ENCODE peak calls at places on chromosomes 1 and 21, in six cellular contexts. S, K, W, T, J and E are unnamed samples.

GRCh38 chr1:205147191-205147590 is 25.4 kb upstream of the RBBP5 start:
- DNase-seq in S (no peak), K (no peak), W (no peak), T (no peak), J (no peak), E (no peak)

GRCh38 chr1:170307426-170307825 is 161.7 kb downstream of the NTMT2 start:
- DNase-seq in S (no peak), K (no peak), W (no peak), T (no peak), J (no peak), E (no peak)

GRCh38 chr1:147099192-147099591 is 73.1 kb downstream of the PRKAB2 start:
- DNase-seq in S (no peak), K (no peak), W (no peak), T (no peak), J (no peak), E (no peak)

GRCh38 chr21:32951041-32951440 is 74.7 kb upstream of the OLIG2 start:
- DNase-seq in S (no peak), K (no peak), W (no peak), T (no peak), J (no peak), E (no peak)

GRCh38 chr1:10528066-10529014 is 53.6 kb downstream of the PEX14 start:
- DNase-seq in S (no peak), K (no peak), W (no peak), T (no peak), J (peak; percentile 52), E (no peak)

GRCh38 chr1:234842726-234843641 is 233.0 kb upstream of the IRF2BP2 start:
- DNase-seq in S (no peak), K (peak; percentile 66), W (peak; percentile 41), T (no peak), J (peak; percentile 71), E (no peak)

GRCh38 chr1:204286841-204287387 is 72.8 kb downstream of the PLEKHA6 start:
- DNase-seq in S (peak; percentile 12), K (no peak), W (peak; percentile 57), T (no peak), J (no peak), E (no peak)

GRCh38 chr1:175933801-175934200 is 190.4 kb upstream of the TNR start:
- DNase-seq in S (no peak), K (no peak), W (no peak), T (no peak), J (no peak), E (no peak)

GRCh38 chr1:246769306-246769705 is 45.1 kb downstream of the SCCPDH start:
- DNase-seq in S (no peak), K (no peak), W (no peak), T (no peak), J (peak; percentile 47), E (no peak)

GRCh38 chr1:154453155-154453554 is 48.0 kb downstream of the IL6R start:
- DNase-seq in S (no peak), K (no peak), W (no peak), T (no peak), J (no peak), E (no peak)

GRCh38 chr1:69073176-69073575 is 494.5 kb upstream of the LRRC7 start:
- DNase-seq in S (no peak), K (no peak), W (no peak), T (no peak), J (no peak), E (no peak)

GRCh38 chr1:1627842-1628655 is 3.9 kb upstream of the MMP23B start:
- DNase-seq in S (no peak), K (no peak), W (no peak), T (no peak), J (no peak), E (peak; percentile 49)
- H3K4me1 ChIP-seq in S (peaks cover 30% of the 10 kb centered on the region), K (peaks cover 12% of the 10 kb centered on the region), W (peaks cover 19% of the 10 kb centered on the region), T (peaks cover 3% of the 10 kb centered on the region), J (peaks cover 47% of the 10 kb centered on the region), E (peaks cover 8% of the 10 kb centered on the region)

DNA sequence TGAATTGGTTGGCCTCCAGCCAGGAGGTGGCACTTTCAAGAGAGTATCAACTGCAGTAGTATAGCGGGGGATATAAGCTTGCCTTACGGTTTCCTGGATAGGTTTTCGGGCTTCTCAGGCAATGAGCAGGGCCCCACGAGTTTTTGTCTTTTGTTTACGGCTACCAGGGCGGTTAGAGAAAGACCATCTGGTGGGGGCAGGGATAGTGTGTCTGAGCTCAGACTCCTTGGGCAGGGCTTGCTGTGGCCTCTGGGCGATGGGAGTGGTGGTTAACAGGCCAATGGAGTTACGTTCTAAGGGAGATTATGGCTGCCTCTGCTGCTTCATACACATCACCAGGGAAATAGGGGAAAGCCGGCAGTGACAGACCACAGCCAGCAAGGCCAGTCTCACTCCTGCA is 62.8 kb downstream of the DTL start:
- DNase-seq in S (no peak), K (no peak), W (no peak), T (no peak), J (no peak), E (no peak)
- H3K9me3 ChIP-seq in S (no peaks in the 10 kb centered on the region), K (no peaks in the 10 kb centered on the region), W (no peaks in the 10 kb centered on the region), T (no peaks in the 10 kb centered on the region), J (peaks cover 24% of the 10 kb centered on the region), E (no peaks in the 10 kb centered on the region)

GRCh38 chr21:42455754-42456440 is 40.1 kb downstream of the RSPH1 start:
- DNase-seq in S (no peak), K (no peak), W (no peak), T (no peak), J (no peak), E (no peak)
- H3K4me3 ChIP-seq in S (no peak overlapping the region), K (no peak overlapping the region), W (no peak overlapping the region), T (no peak overlapping the region), J (no peak overlapping the region), E (no peak overlapping the region)

DNA sequence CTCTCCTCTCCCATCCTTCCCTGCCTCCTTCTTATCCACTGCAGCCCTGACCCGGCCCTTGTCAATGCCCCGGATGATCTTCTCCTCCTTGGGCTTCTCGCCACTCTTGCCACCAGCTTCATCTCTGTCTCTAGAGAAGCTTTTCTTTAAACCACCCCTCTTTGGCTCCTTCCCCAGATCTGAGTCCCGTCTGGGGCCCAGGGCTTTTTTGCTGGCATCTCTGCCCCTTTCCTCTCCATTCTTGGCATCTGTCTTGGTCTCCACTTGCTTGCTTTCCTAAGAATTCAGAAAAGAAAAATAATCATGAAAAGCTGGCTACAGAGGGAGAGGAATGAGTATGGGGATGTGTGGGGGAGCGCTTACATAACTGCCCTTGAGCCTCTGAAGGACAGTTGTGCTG is 11.8 kb downstream of the SHISA4 start:
- DNase-seq in S (no peak), K (no peak), W (no peak), T (no peak), J (no peak), E (no peak)
- H3K4me1 ChIP-seq in S (no peaks in the 10 kb centered on the region), K (peaks cover 10% of the 10 kb centered on the region), W (peaks cover 7% of the 10 kb centered on the region), T (peaks cover 36% of the 10 kb centered on the region), J (peaks cover 35% of the 10 kb centered on the region), E (peaks cover 31% of the 10 kb centered on the region)

DNA sequence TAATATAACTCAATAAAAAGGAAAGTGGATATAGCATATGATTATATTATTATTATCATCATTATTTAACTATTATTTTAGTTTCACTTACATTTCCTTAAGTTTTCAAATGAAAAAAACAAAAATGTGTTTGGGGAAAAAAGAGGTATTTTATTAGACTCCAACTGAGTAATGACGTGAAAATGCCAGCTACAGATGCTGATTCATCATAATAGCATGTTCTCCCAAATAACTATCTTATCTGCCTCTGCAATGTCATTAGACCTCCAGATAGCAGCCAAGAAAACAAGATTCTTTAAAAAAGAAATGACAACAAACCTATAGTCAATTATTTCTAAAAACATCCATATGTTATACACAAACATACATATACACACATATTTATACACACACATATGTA is 1071.9 kb upstream of the TMPRSS15 start:
- DNase-seq in S (no peak), K (no peak), W (no peak), T (no peak), J (no peak), E (no peak)
- H3K9me3 ChIP-seq in S (no peaks in the 10 kb centered on the region), K (no peaks in the 10 kb centered on the region), W (no peaks in the 10 kb centered on the region), T (no peaks in the 10 kb centered on the region), J (peaks cover 17% of the 10 kb centered on the region), E (no peaks in the 10 kb centered on the region)

DNA sequence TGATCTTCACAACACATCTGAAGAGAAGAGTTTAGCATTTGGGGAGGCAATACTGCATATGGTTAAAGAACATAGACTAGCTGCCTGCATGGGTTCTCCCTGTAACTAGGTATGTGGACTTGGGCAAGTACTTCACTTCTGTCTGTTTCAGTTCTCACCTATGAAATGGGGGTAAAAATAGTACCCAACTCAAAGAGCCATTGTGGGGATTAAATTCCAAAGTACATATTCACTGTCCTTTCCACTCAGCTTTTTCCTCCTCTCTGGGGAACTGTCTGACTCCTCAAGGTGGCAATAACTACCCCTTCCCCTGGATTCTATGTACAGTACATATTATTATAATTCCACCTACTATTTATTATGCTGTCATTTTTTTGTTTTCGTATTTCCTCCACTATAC is 44.7 kb downstream of the USP24 start:
- DNase-seq in S (no peak), K (no peak), W (no peak), T (no peak), J (no peak), E (no peak)
- H3K4me3 ChIP-seq in S (no peak overlapping the region), K (no peak overlapping the region), W (no peak overlapping the region), T (no peak overlapping the region), J (no peak overlapping the region), E (no peak overlapping the region)